ENCODE peak calls at places on chromosome 11, in four cellular contexts. M is A549, N is HepG2, E is K562. Z is an unnamed sample.

GRCh38 chr11:106670069-106670468 is 348.2 kb downstream of the GUCY1A2 start:
- DNase-seq in M (no peak), E (no peak), N (no peak), Z (no peak)

GRCh38 chr11:76323804-76324203 is 57.1 kb downstream of the THAP12 start:
- DNase-seq in E (no peak), N (no peak), M (no peak), Z (no peak)

GRCh38 chr11:118213774-118214173 is 11.0 kb downstream of the JAML start:
- DNase-seq in N (peak), M (no peak), E (no peak), Z (no peak)

GRCh38 chr11:27720277-27720830 is 20.1 kb upstream of the BDNF start:
- DNase-seq in M (peak), N (no peak), E (peak), Z (peak)

GRCh38 chr11:20158597-20159257 is 1.5 kb downstream of the DBX1 start:
- DNase-seq in E (peak), M (peak), N (peak), Z (peak)

GRCh38 chr11:42205518-42205917 is 746.1 kb upstream of the LRRC4C start:
- DNase-seq in N (peak), E (no peak), M (no peak), Z (no peak)

GRCh38 chr11:69797156-69797555 is 22.0 kb upstream of the FGF4 start:
- DNase-seq in E (no peak), N (no peak), M (peak), Z (peak)

GRCh38 chr11:129249351-129249750 is 57.2 kb upstream of the ARHGAP32 start:
- DNase-seq in M (peak), N (no peak), E (no peak), Z (no peak)

GRCh38 chr11:93501856-93502255 is 41.3 kb downstream of the SMCO4 start:
- DNase-seq in N (no peak), M (no peak), E (no peak), Z (no peak)

GRCh38 chr11:134014502-134014901 is 54.4 kb upstream of the JAM3 start:
- DNase-seq in N (no peak), M (no peak), E (no peak), Z (peak)

GRCh38 chr11:3101921-3102640 is 44.9 kb upstream of the CARS1 start:
- DNase-seq in E (no peak), N (no peak), M (no peak), Z (no peak)

GRCh38 chr11:114279778-114280532 is 16.2 kb upstream of the NNMT start:
- DNase-seq in M (no peak), N (no peak), E (no peak), Z (no peak)

GRCh38 chr11:331332-332060 is 10.8 kb upstream of the IFITM3 start:
- DNase-seq in E (no peak), N (no peak), M (no peak), Z (no peak)

GRCh38 chr11:336666-337002 is 16.0 kb upstream of the IFITM3 start:
- DNase-seq in N (no peak), E (no peak), M (no peak), Z (no peak)

GRCh38 chr11:332651-333480 is 12.2 kb upstream of the IFITM3 start:
- DNase-seq in E (no peak), N (no peak), M (no peak), Z (no peak)

GRCh38 chr11:335779-336665 is 15.4 kb upstream of the IFITM3 start:
- DNase-seq in N (no peak), E (no peak), M (no peak), Z (no peak)

DNA sequence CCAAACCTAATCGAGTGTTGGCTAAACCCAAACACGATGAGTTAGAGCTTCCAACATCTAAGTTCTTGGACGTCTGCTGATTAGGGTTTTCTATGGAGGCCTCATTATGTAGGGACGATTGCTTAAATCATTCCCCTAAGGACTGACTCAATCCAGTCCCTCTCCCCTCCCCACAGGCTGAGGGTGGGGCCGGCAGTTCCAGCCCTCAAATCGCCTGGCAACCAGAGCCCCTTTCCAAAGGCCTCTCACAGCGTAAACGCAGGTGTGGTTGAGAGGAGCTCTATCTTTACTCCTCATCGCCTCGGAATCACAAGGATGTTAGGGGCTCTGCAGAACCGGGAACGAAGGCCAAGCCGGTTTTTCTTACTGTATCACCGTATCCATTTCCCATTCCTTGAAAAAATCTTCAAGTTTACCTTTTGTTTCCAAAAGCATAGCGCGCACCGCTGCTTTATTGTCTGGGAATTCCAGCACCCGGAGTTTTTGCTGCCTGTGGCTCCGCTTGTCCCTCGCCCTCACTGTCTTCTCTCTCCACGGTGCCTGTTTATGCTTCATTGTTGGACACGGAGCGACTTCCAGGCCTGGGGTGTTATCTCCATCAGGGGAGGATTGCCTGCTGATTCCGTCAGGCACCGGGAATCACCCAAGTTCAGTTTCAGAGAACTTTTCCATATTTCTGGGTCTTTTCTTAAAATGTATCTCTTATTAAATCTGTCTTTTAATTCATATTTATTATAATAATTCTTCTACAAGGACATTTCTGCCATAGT is 13.8 kb upstream of the IFITM3 start:
- DNase-seq in E (peak), M (no peak), N (no peak), Z (peak)
- TF ChIP-seq USF2 in E (no peak), M (no peak), N (no peak), Z (peak)

DNA sequence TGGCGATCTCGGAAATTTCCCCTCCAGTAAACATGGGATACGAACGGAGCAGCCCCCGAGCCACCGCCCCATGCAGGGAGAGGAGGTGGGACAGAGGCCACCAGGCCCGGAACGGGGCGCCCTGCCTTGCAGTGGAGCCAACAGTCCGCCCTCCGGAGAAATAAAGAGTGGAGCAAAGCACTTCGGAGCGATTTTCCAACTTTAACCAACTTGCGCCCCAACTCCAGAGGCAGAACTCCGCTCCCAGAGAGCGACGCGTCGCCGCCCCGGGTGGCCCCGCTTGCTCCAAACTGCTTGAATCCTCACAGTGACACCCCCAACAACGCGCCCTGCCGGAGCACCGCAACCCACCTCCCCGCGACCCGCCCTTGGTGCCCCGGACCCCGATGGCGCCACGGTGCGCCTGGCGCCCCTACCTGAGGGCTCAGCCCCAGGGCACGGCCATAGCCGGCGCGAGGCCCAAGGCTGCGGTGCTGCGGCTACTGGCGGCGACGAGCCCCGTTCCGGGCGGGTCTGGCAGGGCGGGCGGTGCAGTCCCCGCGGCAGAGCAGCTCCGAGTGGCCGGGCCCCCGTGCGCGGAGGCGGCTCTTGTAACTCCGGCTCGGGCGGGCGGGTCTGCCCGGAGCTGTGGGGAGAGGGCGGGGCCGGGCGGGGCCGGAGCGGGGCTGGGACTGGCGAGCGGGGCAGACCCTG is at the start of gene AHNAK:
- DNase-seq in E (peak), M (peak), N (no peak), Z (peak)
- TF ChIP-seq NR3C1 in E (peak), M (no peak), N (no peak), Z (no peak)

GRCh38 chr11:64605656-64606585 is 14.9 kb downstream of the SLC22A12 start:
- DNase-seq in E (no peak), N (no peak), M (no peak), Z (no peak)

GRCh38 chr11:64606796-64607380 is 15.9 kb downstream of the SLC22A12 start:
- DNase-seq in E (no peak), M (no peak), N (no peak), Z (no peak)

GRCh38 chr11:64603411-64604110 is 12.5 kb downstream of the SLC22A12 start:
- DNase-seq in M (no peak), N (no peak), E (no peak), Z (no peak)

GRCh38 chr11:64604458-64605247 is 13.6 kb downstream of the SLC22A12 start:
- DNase-seq in M (no peak), N (no peak), E (no peak), Z (no peak)

GRCh38 chr11:64605248-64605560 is 14.2 kb downstream of the SLC22A12 start:
- DNase-seq in N (no peak), M (no peak), E (peak), Z (no peak)
- TF ChIP-seq USF2 in N (no peak), M (no peak), E (no peak), Z (no peak)

GRCh38 chr11:110148775-110149744 is 55.9 kb downstream of the ZC3H12C start:
- DNase-seq in E (peak), M (peak), N (no peak), Z (no peak)
- TF ChIP-seq NR3C1 in E (no peak), M (no peak), N (no peak), Z (no peak)

GRCh38 chr11:67248653-67249052 is 17.6 kb upstream of the GRK2 start:
- DNase-seq in N (peak), E (no peak), M (no peak), Z (no peak)
- TF ChIP-seq USF2 in N (peak), E (no peak), M (no peak), Z (no peak)

GRCh38 chr11:45098929-45099328 is 47.5 kb upstream of the PRDM11 start:
- DNase-seq in M (no peak), E (no peak), N (no peak), Z (no peak)
- TF ChIP-seq NR3C1 in M (no peak), E (no peak), N (no peak), Z (no peak)

GRCh38 chr11:79617561-79617960 is 176.7 kb upstream of the TENM4 start:
- DNase-seq in M (no peak), E (no peak), N (no peak), Z (no peak)
- TF ChIP-seq USF2 in M (no peak), E (no peak), N (no peak), Z (no peak)

Z was measured in WTC11.